ENCODE peak calls at places on chromosomes 11 and 22, in six cellular contexts. M, C, U, N, D and R are unnamed samples.

GRCh38 chr11:20021212-20021611 is 139.1 kb downstream of the DBX1 start:
- DNase-seq in M (no peak), C (no peak), U (no peak), N (no peak), D (no peak), R (no peak)

GRCh38 chr11:28965824-28966223 is 857.6 kb downstream of the METTL15 start:
- DNase-seq in M (no peak), C (no peak), U (no peak), N (no peak), D (no peak), R (no peak)

GRCh38 chr22:37079668-37080171 is 28.2 kb downstream of the KCTD17 start:
- DNase-seq in M (peak; percentile 63), C (no peak), U (no peak), N (no peak), D (no peak), R (no peak)

GRCh38 chr11:74559110-74559933 is 33.1 kb upstream of the POLD3 start:
- DNase-seq in M (no peak), C (no peak), U (no peak), N (no peak), D (no peak), R (no peak)

GRCh38 chr22:20118572-20119020 is 1.6 kb upstream of the TRMT2A start:
- DNase-seq in M (no peak), C (no peak), U (no peak), N (no peak), D (no peak), R (no peak)

GRCh38 chr11:111941963-111942362 is 4.8 kb downstream of the DIXDC1 start:
- DNase-seq in M (no peak), C (no peak), U (no peak), N (no peak), D (no peak), R (no peak)

GRCh38 chr11:8838248-8838647 is 72.7 kb upstream of the AKIP1 start:
- DNase-seq in M (no peak), C (no peak), U (no peak), N (no peak), D (no peak), R (no peak)

GRCh38 chr11:86438685-86439084 is 64.0 kb downstream of the CCDC81 start:
- DNase-seq in M (no peak), C (no peak), U (no peak), N (no peak), D (no peak), R (no peak)

GRCh38 chr11:64762916-64763803 is 3.4 kb upstream of the PYGM start:
- DNase-seq in M (no peak), C (no peak), U (peak; percentile 25), N (peak; percentile 65), D (no peak), R (peak; percentile 19)

GRCh38 chr11:130209944-130210854 is 50.6 kb downstream of the ST14 start:
- DNase-seq in M (no peak), C (peak; percentile 27), U (no peak), N (no peak), D (peak; percentile 17), R (no peak)

GRCh38 chr22:23796461-23796860 is 9.7 kb downstream of the SMARCB1 start:
- DNase-seq in M (no peak), C (no peak), U (no peak), N (no peak), D (no peak), R (no peak)

GRCh38 chr11:103368151-103368550 is 258.9 kb downstream of the DYNC2H1 start:
- DNase-seq in M (no peak), C (no peak), U (no peak), N (no peak), D (no peak), R (no peak)

GRCh38 chr11:12201016-12201985 is 90.9 kb downstream of the MICAL2 start:
- DNase-seq in M (no peak), C (no peak), U (peak; percentile 45), N (no peak), D (no peak), R (peak; percentile 84)

GRCh38 chr11:45590743-45591142 is 74.7 kb downstream of the CHST1 start:
- DNase-seq in M (no peak), C (no peak), U (no peak), N (no peak), D (no peak), R (peak; percentile 68)

GRCh38 chr11:45028921-45029680 is 78.4 kb upstream of the TP53I11 start:
- DNase-seq in M (no peak), C (no peak), U (no peak), N (no peak), D (no peak), R (no peak)

GRCh38 chr11:96342131-96342970 is 644 bp downstream of the MAML2 start:
- DNase-seq in M (peak; percentile 12), C (no peak), U (no peak), N (peak; percentile 36), D (no peak), R (no peak)

GRCh38 chr22:48900327-48900597 is 927.4 kb downstream of the BRD1 start:
- DNase-seq in M (no peak), C (no peak), U (no peak), N (no peak), D (no peak), R (no peak)

GRCh38 chr22:38305481-38306448 is 11.5 kb downstream of the CSNK1E start:
- DNase-seq in M (peak; percentile 52), C (no peak), U (no peak), N (peak; percentile 84), D (peak; percentile 64), R (no peak)

GRCh38 chr22:39405346-39406085 is 5.9 kb downstream of the TAB1 start:
- DNase-seq in M (no peak), C (no peak), U (peak; percentile 54), N (no peak), D (no peak), R (no peak)

GRCh38 chr22:43911351-43911750 is 12.3 kb upstream of the PNPLA3 start:
- DNase-seq in M (no peak), C (no peak), U (no peak), N (no peak), D (no peak), R (no peak)

DNA sequence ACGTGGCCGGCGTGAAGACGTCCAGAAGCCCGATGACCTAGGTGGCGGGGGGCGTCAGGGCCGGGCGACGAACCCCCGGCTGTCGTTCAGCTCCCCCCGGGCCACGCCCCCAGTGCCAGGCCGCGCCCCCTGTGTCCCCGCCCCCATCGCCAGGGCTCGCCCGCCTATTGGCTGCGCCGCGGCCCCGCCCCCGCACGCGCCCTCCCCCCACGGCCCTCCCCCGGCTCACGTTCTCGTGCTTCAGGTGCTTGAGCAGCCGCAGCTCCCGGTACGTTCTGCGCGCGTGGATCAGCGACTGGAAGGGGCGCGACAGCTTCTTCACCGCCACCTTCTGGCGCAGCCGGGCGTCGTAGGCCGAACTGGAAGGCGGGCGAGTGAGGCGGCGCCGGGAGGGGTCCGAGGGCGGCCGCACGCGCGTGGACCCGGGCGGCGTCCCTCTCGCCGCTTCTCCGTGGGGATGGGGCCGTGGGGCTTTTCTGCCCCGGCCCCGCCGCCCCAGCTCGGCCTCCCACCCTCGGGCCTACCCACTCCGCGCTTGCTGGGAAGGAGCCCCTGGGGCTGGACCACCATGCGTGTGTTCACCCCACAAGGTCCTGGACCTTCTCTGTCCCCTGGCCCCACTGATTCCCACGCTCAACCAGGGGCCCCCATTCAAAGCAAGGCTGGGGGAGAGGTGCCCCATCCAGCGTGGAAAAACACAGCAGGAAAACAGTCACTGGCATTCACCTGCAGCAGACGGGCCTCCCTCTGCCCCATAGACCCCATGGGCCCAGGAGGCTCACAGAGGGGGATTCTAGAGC is 2.4 kb downstream of the MAPK11 start:
- DNase-seq in M (no peak), C (peak; percentile 63), U (peak; percentile 79), N (peak; percentile 81), D (peak; percentile 73), R (no peak)
- H3K4me3 ChIP-seq in M (no peak overlapping the region), C (no peak overlapping the region), U (peak overlapping the region; percentile 2), N (peak overlapping the region; percentile 59), D (peak overlapping the region; percentile 9), R (peak overlapping the region; percentile 29)

GRCh38 chr11:70842256-70842655 is 410.1 kb downstream of the SHANK2 start:
- DNase-seq in M (no peak), C (no peak), U (no peak), N (no peak), D (no peak), R (no peak)

GRCh38 chr11:70839851-70840250 is 412.5 kb downstream of the SHANK2 start:
- DNase-seq in M (no peak), C (no peak), U (no peak), N (no peak), D (no peak), R (no peak)

GRCh38 chr11:70843906-70844305 is 408.5 kb downstream of the SHANK2 start:
- DNase-seq in M (no peak), C (no peak), U (no peak), N (no peak), D (no peak), R (no peak)

GRCh38 chr11:70842701-70843100 is 409.7 kb downstream of the SHANK2 start:
- DNase-seq in M (no peak), C (no peak), U (no peak), N (no peak), D (no peak), R (no peak)

GRCh38 chr11:70841264-70841663 is 411.1 kb downstream of the SHANK2 start:
- DNase-seq in M (no peak), C (no peak), U (no peak), N (no peak), D (no peak), R (no peak)
- H3K4me3 ChIP-seq in M (no peak overlapping the region), C (no peak overlapping the region), U (no peak overlapping the region), N (no peak overlapping the region), D (no peak overlapping the region), R (no peak overlapping the region)

GRCh38 chr11:3837793-3838192 is 3.0 kb downstream of the RHOG start:
- DNase-seq in M (no peak), C (peak; percentile 65), U (no peak), N (no peak), D (peak; percentile 49), R (peak; percentile 66)
- H3K4me3 ChIP-seq in M (no peak overlapping the region), C (no peak overlapping the region), U (no peak overlapping the region), N (no peak overlapping the region), D (no peak overlapping the region), R (no peak overlapping the region)

DNA sequence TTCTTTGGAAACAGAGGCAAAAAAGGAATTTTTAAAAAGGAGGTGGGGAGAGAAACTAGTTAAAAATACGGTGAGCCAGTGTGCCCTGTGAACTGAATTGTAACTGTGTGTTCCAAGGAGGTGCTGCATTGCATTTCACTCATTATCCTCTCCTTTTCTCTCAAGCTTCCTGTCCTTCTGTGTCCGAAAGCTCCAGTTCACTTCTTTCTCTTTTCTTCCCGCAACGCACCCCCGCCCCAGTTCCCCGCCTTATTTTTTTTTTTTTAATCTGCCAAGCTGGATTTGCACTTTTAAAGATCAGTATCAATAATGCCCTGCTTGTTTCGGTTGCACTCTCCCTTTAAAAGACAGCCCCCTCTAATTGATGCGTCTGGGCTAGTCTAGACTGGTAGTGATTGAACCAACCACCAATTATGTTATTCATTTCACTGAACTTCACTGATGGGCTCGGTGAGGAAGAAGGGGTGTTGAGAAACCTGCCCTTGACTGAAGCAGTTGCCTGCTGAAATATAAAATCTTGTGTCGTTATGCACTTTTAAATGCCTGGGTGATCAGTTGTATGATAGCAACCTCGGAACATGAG is 18.5 kb downstream of the BLID start:
- DNase-seq in M (no peak), C (no peak), U (peak; percentile 21), N (peak; percentile 26), D (no peak), R (no peak)
- H3K4me3 ChIP-seq in M (no peak overlapping the region), C (no peak overlapping the region), U (peak overlapping the region; percentile 58), N (no peak overlapping the region), D (no peak overlapping the region), R (peak overlapping the region; percentile 64)

GRCh38 chr11:13486926-13487660 is 8.7 kb downstream of the PTH start:
- DNase-seq in M (no peak), C (peak; percentile 79), U (no peak), N (peak; percentile 87), D (peak; percentile 74), R (no peak)
- H3K4me3 ChIP-seq in M (no peak overlapping the region), C (no peak overlapping the region), U (no peak overlapping the region), N (peak overlapping the region; percentile 43), D (no peak overlapping the region), R (peak overlapping the region; percentile 10)

GRCh38 chr11:61587541-61587941 is 6.7 kb upstream of the SYT7 start:
- DNase-seq in M (peak; percentile 60), C (peak; percentile 47), U (peak; percentile 39), N (peak; percentile 90), D (peak; percentile 60), R (no peak)
- H3K4me3 ChIP-seq in M (peak overlapping the region; percentile 55), C (peak overlapping the region; percentile 40), U (peak overlapping the region; percentile 50), N (peak overlapping the region; percentile 68), D (peak overlapping the region; percentile 52), R (peak overlapping the region; percentile 57)